ENCODE peak calls at places on chromosomes 1 and 21, in five cellular contexts. A is breast epithelium, Y is stomach, K is transverse colon, U is prostate gland. C is an unnamed sample.

GRCh38 chr1:39886757-39887231 is 3.5 kb upstream of the TRIT1 start:
- DNase-seq in A (no peak), Y (no peak), K (no peak), U (no peak), C (no peak)

GRCh38 chr1:223423641-223424233 is 30.5 kb downstream of the CCDC185 start:
- DNase-seq in A (no peak), Y (no peak), K (no peak), U (no peak), C (no peak)

GRCh38 chr1:171841931-171842723 is 829 bp downstream of the DNM3 start:
- DNase-seq in A (no peak), Y (no peak), K (no peak), U (no peak), C (no peak)

GRCh38 chr1:117237701-117238413 is 27.1 kb upstream of the VTCN1 start:
- DNase-seq in A (no peak), Y (no peak), K (no peak), U (no peak), C (no peak)

GRCh38 chr1:181726608-181727007 is 243.3 kb downstream of the CACNA1E start:
- DNase-seq in A (no peak), Y (no peak), K (no peak), U (no peak), C (no peak)

GRCh38 chr1:18279713-18280074 is 172.1 kb downstream of the IGSF21 start:
- DNase-seq in A (no peak), Y (no peak), K (no peak), U (no peak), C (no peak)

GRCh38 chr1:222306512-222306911 is 241.4 kb downstream of the HHIPL2 start:
- DNase-seq in A (no peak), Y (no peak), K (no peak), U (no peak), C (no peak)

GRCh38 chr1:199302554-199302953 is 663.7 kb downstream of the PTPRC start:
- DNase-seq in A (no peak), Y (no peak), K (no peak), U (no peak), C (no peak)

GRCh38 chr1:167126317-167126716 is 32.4 kb downstream of the STYXL2 start:
- DNase-seq in A (no peak), Y (no peak), K (no peak), U (no peak), C (peak; percentile 57)

GRCh38 chr1:184212649-184213314 is 161.3 kb downstream of the TSEN15 start:
- DNase-seq in A (no peak), Y (no peak), K (no peak), U (no peak), C (peak; percentile 62)

GRCh38 chr1:184214128-184214527 is 162.6 kb downstream of the TSEN15 start:
- DNase-seq in A (no peak), Y (no peak), K (no peak), U (no peak), C (peak; percentile 19)

GRCh38 chr1:184210048-184210447 is 158.5 kb downstream of the TSEN15 start:
- DNase-seq in A (no peak), Y (no peak), K (no peak), U (no peak), C (peak; percentile 74)

GRCh38 chr1:184208622-184209021 is 157.1 kb downstream of the TSEN15 start:
- DNase-seq in A (no peak), Y (no peak), K (no peak), U (no peak), C (no peak)

GRCh38 chr1:184210822-184211221 is 159.3 kb downstream of the TSEN15 start:
- DNase-seq in A (no peak), Y (no peak), K (no peak), U (no peak), C (peak; percentile 34)
- TF ChIP-seq CTCF in A (no peak), Y (no peak), K (no peak), U (no peak), C (no peak)

GRCh38 chr1:46520063-46520911 is 30.7 kb downstream of the DMBX1 start:
- DNase-seq in A (no peak), Y (no peak), K (no peak), U (no peak), C (no peak)
- H3K4me1 ChIP-seq in A (peaks cover 8% of the 10 kb centered on the region), Y (peaks cover 20% of the 10 kb centered on the region), K (peaks cover 6% of the 10 kb centered on the region), U (no peaks in the 10 kb centered on the region), C (no peaks in the 10 kb centered on the region)

GRCh38 chr1:5891141-5891540 is 101.1 kb downstream of the NPHP4 start:
- DNase-seq in A (no peak), Y (no peak), K (no peak), U (no peak), C (no peak)
- TF ChIP-seq POLR2AphosphoS5 in A (no peak), Y (no peak), K (no peak), U (no peak), C (no peak)

DNA sequence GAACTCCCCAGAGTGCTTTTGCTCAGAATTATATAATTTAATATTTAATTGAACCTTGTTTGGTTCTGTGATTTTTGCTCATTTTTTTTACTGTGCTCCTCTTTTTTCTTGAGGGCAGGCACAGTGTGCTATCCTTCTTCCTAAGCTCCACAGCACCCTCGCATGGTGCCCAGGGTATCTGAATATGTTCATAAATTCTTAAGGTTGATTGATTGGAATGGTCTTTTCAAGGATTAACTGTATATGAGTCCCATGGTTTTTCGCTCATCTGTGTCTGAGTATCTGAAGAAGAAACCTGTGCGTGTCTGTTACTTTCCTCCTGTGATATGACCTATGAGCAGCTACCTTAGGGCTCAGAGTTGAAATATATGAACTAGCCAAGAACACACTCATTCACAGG is 393.7 kb downstream of the HLX start:
- DNase-seq in A (no peak), Y (no peak), K (no peak), U (no peak), C (no peak)
- TF ChIP-seq CTCF in A (no peak), Y (no peak), K (no peak), U (no peak), C (peak; percentile 19)

DNA sequence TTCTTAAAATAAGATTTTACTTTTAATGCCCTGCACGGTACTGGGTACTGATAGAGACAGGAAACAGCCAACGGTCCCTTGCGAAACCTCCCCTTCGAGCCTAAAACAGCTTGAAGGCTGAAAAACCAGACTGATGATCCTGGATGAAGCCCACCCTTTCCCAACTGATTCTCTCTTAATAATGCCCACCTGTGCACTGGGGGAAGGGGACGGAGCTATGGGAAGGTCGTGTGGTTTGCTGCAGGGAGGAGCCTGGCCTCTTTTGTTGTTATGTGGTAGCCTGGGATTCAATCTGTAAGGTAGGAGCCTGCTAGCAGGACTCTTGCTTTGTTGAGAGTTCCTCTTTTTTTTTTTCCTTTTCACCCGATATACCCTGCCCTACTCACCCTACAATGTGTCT is 25.6 kb downstream of the SAMSN1 start:
- DNase-seq in A (no peak), Y (no peak), K (no peak), U (no peak), C (no peak)
- H3K4me1 ChIP-seq in A (no peaks in the 10 kb centered on the region), Y (no peaks in the 10 kb centered on the region), K (no peaks in the 10 kb centered on the region), U (no peaks in the 10 kb centered on the region), C (no peaks in the 10 kb centered on the region)

GRCh38 chr1:185721553-185721952 is 12.6 kb upstream of the HMCN1 start:
- DNase-seq in A (no peak), Y (no peak), K (no peak), U (no peak), C (no peak)

GRCh38 chr1:185719021-185719420 is 15.2 kb upstream of the HMCN1 start:
- DNase-seq in A (no peak), Y (no peak), K (no peak), U (no peak), C (no peak)

GRCh38 chr1:185720633-185721272 is 13.4 kb upstream of the HMCN1 start:
- DNase-seq in A (no peak), Y (no peak), K (no peak), U (no peak), C (no peak)

GRCh38 chr1:185716095-185716494 is 18.1 kb upstream of the HMCN1 start:
- DNase-seq in A (no peak), Y (no peak), K (no peak), U (no peak), C (no peak)
- TF ChIP-seq POLR2AphosphoS5 in A (no peak), Y (no peak), K (no peak), U (no peak), C (no peak)

DNA sequence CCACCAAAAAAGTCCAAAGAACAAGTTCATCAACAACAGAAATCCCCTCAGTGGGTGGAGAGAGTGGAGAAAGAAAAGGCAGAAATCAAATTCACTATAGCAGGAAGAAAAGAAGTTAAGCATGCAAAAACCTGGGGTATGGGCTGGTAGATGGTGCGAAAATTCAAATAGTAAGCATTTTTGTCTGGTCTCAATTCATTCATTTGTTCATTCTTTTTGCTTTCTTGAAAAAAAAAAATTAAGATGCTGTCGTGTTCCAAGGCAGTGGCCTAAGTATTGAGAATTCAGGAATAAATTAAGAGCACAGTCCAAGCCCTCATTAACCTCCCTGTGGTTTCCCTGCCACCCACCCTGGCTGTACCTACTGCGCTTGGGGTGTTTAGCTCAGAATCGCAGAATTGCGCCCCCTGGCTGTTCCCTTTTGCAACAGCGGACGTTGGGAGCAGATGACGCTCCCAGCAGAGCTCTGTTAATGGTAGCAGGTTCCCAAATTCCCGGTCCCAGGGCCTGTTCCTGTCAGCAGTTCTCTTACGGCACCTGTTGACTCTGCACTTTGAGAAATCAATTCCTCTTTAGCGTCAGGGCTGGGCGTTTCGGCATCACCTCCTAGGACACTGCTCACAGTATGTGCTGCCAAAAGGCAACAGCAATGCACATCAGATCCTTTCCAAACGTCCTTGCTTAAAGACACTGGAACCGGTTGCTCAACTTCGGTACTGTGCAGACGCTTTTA is 34.0 kb upstream of the SSX2IP start:
- DNase-seq in A (no peak), Y (no peak), K (peak; percentile 14), U (no peak), C (no peak)
- TF ChIP-seq CTCF in A (no peak), Y (no peak), K (no peak), U (no peak), C (peak; percentile 18)

GRCh38 chr21:44932366-44933181 is 7.3 kb upstream of the SLX9 start:
- DNase-seq in A (no peak), Y (no peak), K (peak; percentile 47), U (no peak), C (no peak)

GRCh38 chr21:44930543-44930981 is 9.3 kb upstream of the SLX9 start:
- DNase-seq in A (no peak), Y (no peak), K (peak; percentile 39), U (no peak), C (no peak)

GRCh38 chr21:44929799-44930542 is 9.3 kb upstream of the ITGB2 start:
- DNase-seq in A (no peak), Y (no peak), K (no peak), U (no peak), C (no peak)

GRCh38 chr21:44931501-44932365 is 8.1 kb upstream of the SLX9 start:
- DNase-seq in A (no peak), Y (no peak), K (no peak), U (no peak), C (no peak)

GRCh38 chr21:44931137-44931500 is 8.7 kb upstream of the SLX9 start:
- DNase-seq in A (no peak), Y (no peak), K (peak; percentile 52), U (no peak), C (no peak)
- H3K4me1 ChIP-seq in A (peaks cover 21% of the 10 kb centered on the region), Y (peaks cover 45% of the 10 kb centered on the region), K (peaks cover 27% of the 10 kb centered on the region), U (peaks cover 12% of the 10 kb centered on the region), C (peaks cover 57% of the 10 kb centered on the region)

DNA sequence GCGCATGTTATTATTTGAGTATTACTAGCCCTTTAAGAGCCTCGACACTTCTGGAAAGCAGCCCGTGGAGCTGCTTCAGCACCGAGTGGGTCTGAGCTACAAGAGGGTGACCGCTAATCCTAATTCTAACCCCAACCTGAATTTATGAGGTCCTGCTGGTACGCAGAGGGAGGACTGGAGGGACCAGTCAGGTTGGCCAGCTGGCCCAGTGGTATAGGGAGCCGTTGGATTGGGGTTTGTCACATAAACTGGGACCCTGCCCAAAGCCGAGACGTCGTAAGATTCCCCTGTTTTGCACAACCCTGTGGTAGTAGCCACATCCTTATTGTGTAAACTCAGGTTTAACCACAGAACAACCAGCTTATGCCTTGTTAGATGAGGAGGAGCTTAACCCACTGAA is 60.8 kb upstream of the F3 start:
- DNase-seq in A (no peak), Y (peak; percentile 45), K (peak; percentile 52), U (no peak), C (no peak)
- TF ChIP-seq POLR2AphosphoS5 in A (peak; percentile 14), Y (peak; percentile 43), K (no peak), U (no peak), C (no peak)